ENCODE peak calls at places on chromosomes 11 and 22, in nine cellular contexts. G is A549, I is AG04450, N is lower leg skin, L is heart right ventricle, W is brain microvascular endothelial cell, H is astrocyte of the spinal cord, O is neural progenitor cell, C is ovary. S is an unnamed sample.

GRCh38 chr11:83645561-83645960 is 359.4 kb upstream of the CCDC90B start:
- DNase-seq in G (no peak), I (no peak), N (no peak), L (no peak), W (no peak), H (no peak), O (no peak), C (no peak), S (no peak)

GRCh38 chr22:43131773-43132501 is 11.3 kb downstream of the MCAT start:
- DNase-seq in G (no peak), I (no peak), N (no peak), L (peak), W (no peak), H (no peak), O (no peak), C (no peak), S (no peak)

GRCh38 chr22:45553333-45554039 is 50.8 kb downstream of the FBLN1 start:
- DNase-seq in G (peak), I (peak), N (peak), L (peak), W (peak), H (peak), O (peak), C (peak), S (peak)

GRCh38 chr11:78961186-78961782 is 386.6 kb upstream of the NARS2 start:
- DNase-seq in G (no peak), I (no peak), N (no peak), L (no peak), W (no peak), H (peak), O (peak), C (no peak), S (peak)

GRCh38 chr11:100832851-100833250 is 145.8 kb downstream of the ARHGAP42 start:
- DNase-seq in G (no peak), I (no peak), N (no peak), L (no peak), W (no peak), H (no peak), O (no peak), C (no peak), S (no peak)

GRCh38 chr11:77102246-77103210 is at the start of gene OMP:
- DNase-seq in G (no peak), I (no peak), N (no peak), L (peak), W (no peak), H (no peak), O (no peak), C (no peak), S (no peak)

GRCh38 chr11:116929393-116930090 is 92.1 kb upstream of the APOA1 start:
- DNase-seq in G (no peak), I (no peak), N (no peak), L (no peak), W (peak), H (no peak), O (no peak), C (no peak), S (no peak)

GRCh38 chr22:49825436-49825835 is 2.2 kb downstream of the BRD1 start:
- DNase-seq in G (no peak), I (no peak), N (no peak), L (no peak), W (peak), H (peak), O (no peak), C (no peak), S (no peak)

GRCh38 chr11:95299078-95299611 is 68.1 kb upstream of the SESN3 start:
- DNase-seq in G (no peak), I (no peak), N (no peak), L (no peak), W (no peak), H (peak), O (no peak), C (no peak), S (no peak)

GRCh38 chr11:94671553-94672366 is 96.4 kb upstream of the AMOTL1 start:
- DNase-seq in G (no peak), I (no peak), N (no peak), L (no peak), W (peak), H (no peak), O (no peak), C (no peak), S (no peak)

GRCh38 chr11:16392646-16393045 is 36.3 kb upstream of the SOX6 start:
- DNase-seq in G (no peak), I (no peak), N (no peak), L (no peak), W (no peak), H (no peak), O (no peak), C (no peak), S (no peak)

GRCh38 chr11:61632096-61632495 is 48.1 kb upstream of the DAGLA start:
- DNase-seq in G (no peak), I (no peak), N (no peak), L (no peak), W (no peak), H (no peak), O (peak), C (no peak), S (no peak)

GRCh38 chr11:126530416-126530815 is 174.9 kb downstream of the ST3GAL4 start:
- DNase-seq in G (no peak), I (no peak), N (no peak), L (no peak), W (no peak), H (no peak), O (no peak), C (no peak), S (no peak)

GRCh38 chr11:61855939-61856730 is 28.0 kb downstream of the FADS2 start:
- DNase-seq in G (no peak), I (no peak), N (no peak), L (no peak), W (no peak), H (no peak), O (no peak), C (no peak), S (no peak)

GRCh38 chr11:122007611-122008071 is 108.4 kb downstream of the BLID start:
- DNase-seq in G (no peak), I (no peak), N (peak), L (no peak), W (no peak), H (peak), O (no peak), C (peak), S (no peak)

GRCh38 chr11:119218141-119218878 is 12.2 kb downstream of the CBL start:
- DNase-seq in G (peak), I (peak), N (no peak), L (no peak), W (peak), H (peak), O (no peak), C (no peak), S (no peak)

GRCh38 chr11:82936261-82936660 is 34.7 kb downstream of the DDIAS start:
- DNase-seq in G (no peak), I (no peak), N (no peak), L (no peak), W (peak), H (peak), O (no peak), C (no peak), S (no peak)

GRCh38 chr11:23391031-23391430 is 530.8 kb upstream of the CCDC179 start:
- DNase-seq in G (no peak), I (no peak), N (no peak), L (no peak), W (no peak), H (no peak), O (no peak), C (no peak), S (no peak)

GRCh38 chr22:45470871-45471270 is 31.8 kb upstream of the FBLN1 start:
- DNase-seq in G (no peak), I (no peak), N (no peak), L (no peak), W (no peak), H (no peak), O (peak), C (no peak), S (no peak)

GRCh38 chr22:29710922-29711593 is 8.7 kb upstream of the CABP7 start:
- DNase-seq in G (no peak), I (no peak), N (no peak), L (peak), W (no peak), H (no peak), O (no peak), C (no peak), S (no peak)

GRCh38 chr11:124276081-124276480 is 19.9 kb downstream of the OR8G5 start:
- DNase-seq in G (no peak), I (peak), N (no peak), L (no peak), W (no peak), H (peak), O (no peak), C (no peak), S (no peak)

GRCh38 chr11:13278620-13279486 is 1.3 kb downstream of the BMAL1 start:
- DNase-seq in G (peak), I (no peak), N (no peak), L (no peak), W (no peak), H (no peak), O (peak), C (no peak), S (peak)

GRCh38 chr22:42685941-42686666 is 34.6 kb downstream of the A4GALT start:
- DNase-seq in G (peak), I (no peak), N (no peak), L (peak), W (no peak), H (no peak), O (peak), C (peak), S (no peak)

GRCh38 chr11:58928082-58928574 is 11.2 kb upstream of the GLYATL1 start:
- DNase-seq in G (no peak), I (no peak), N (no peak), L (no peak), W (no peak), H (no peak), O (peak), C (no peak), S (no peak)

GRCh38 chr11:19164230-19164855 is 37.4 kb downstream of the CSRP3 start:
- DNase-seq in G (no peak), I (no peak), N (no peak), L (no peak), W (no peak), H (no peak), O (no peak), C (no peak), S (no peak)

GRCh38 chr11:126358763-126359160 is 3.3 kb downstream of the ST3GAL4 start:
- DNase-seq in G (no peak), I (no peak), N (no peak), L (no peak), W (no peak), H (no peak), O (no peak), C (peak), S (no peak)

GRCh38 chr11:36361472-36361871 is 65.4 kb downstream of the PRR5L start:
- DNase-seq in G (no peak), I (no peak), N (no peak), L (no peak), W (no peak), H (no peak), O (no peak), C (no peak), S (no peak)

GRCh38 chr22:31346733-31347250 is 646 bp upstream of the PATZ1 start:
- DNase-seq in G (peak), I (no peak), N (peak), L (peak), W (no peak), H (peak), O (peak), C (peak), S (peak)

GRCh38 chr11:105811242-105811641 is 201.4 kb downstream of the GRIA4 start:
- DNase-seq in G (no peak), I (no peak), N (no peak), L (no peak), W (no peak), H (no peak), O (peak), C (no peak), S (no peak)

GRCh38 chr22:46149493-46149997 is 781 bp upstream of the PPARA start:
- DNase-seq in G (no peak), I (no peak), N (no peak), L (peak), W (no peak), H (peak), O (peak), C (peak), S (peak)

GRCh38 chr11:91591021-91591420 is 633.6 kb upstream of the FAT3 start:
- DNase-seq in G (no peak), I (no peak), N (no peak), L (no peak), W (no peak), H (no peak), O (no peak), C (no peak), S (no peak)

GRCh38 chr22:28051787-28052356 is 132.8 kb upstream of the PITPNB start:
- DNase-seq in G (peak), I (no peak), N (peak), L (peak), W (peak), H (peak), O (peak), C (peak), S (peak)

GRCh38 chr11:18794956-18795355 is 3.4 kb upstream of the PTPN5 start:
- DNase-seq in G (no peak), I (no peak), N (no peak), L (no peak), W (no peak), H (no peak), O (no peak), C (no peak), S (no peak)

GRCh38 chr22:39351689-39352214 is 2.0 kb downstream of the SYNGR1 start:
- DNase-seq in G (no peak), I (no peak), N (no peak), L (no peak), W (peak), H (peak), O (no peak), C (no peak), S (no peak)

GRCh38 chr22:31829505-31829904 is 75.7 kb downstream of the DEPDC5 start:
- DNase-seq in G (peak), I (peak), N (no peak), L (no peak), W (peak), H (peak), O (no peak), C (peak), S (peak)

GRCh38 chr11:46537851-46538295 is 56.0 kb downstream of the AMBRA1 start:
- DNase-seq in G (peak), I (peak), N (peak), L (peak), W (peak), H (peak), O (peak), C (peak), S (peak)

GRCh38 chr11:87726511-87726910 is 448.7 kb downstream of the RAB38 start:
- DNase-seq in G (no peak), I (no peak), N (no peak), L (no peak), W (no peak), H (no peak), O (no peak), C (no peak), S (no peak)

GRCh38 chr11:87719311-87720073 is 455.8 kb downstream of the RAB38 start:
- DNase-seq in G (no peak), I (no peak), N (no peak), L (no peak), W (no peak), H (peak), O (no peak), C (no peak), S (no peak)

GRCh38 chr11:87724358-87724757 is 450.9 kb downstream of the RAB38 start:
- DNase-seq in G (no peak), I (no peak), N (no peak), L (no peak), W (no peak), H (no peak), O (no peak), C (no peak), S (no peak)

GRCh38 chr11:87722756-87723599 is 452.3 kb downstream of the RAB38 start:
- DNase-seq in G (no peak), I (no peak), N (no peak), L (no peak), W (peak), H (no peak), O (peak), C (no peak), S (peak)
- TF ChIP-seq CTCF in G (peak), I (peak), N (no peak), L (peak), W (peak), H (peak), O (peak), C (no peak), S (peak)

DNA sequence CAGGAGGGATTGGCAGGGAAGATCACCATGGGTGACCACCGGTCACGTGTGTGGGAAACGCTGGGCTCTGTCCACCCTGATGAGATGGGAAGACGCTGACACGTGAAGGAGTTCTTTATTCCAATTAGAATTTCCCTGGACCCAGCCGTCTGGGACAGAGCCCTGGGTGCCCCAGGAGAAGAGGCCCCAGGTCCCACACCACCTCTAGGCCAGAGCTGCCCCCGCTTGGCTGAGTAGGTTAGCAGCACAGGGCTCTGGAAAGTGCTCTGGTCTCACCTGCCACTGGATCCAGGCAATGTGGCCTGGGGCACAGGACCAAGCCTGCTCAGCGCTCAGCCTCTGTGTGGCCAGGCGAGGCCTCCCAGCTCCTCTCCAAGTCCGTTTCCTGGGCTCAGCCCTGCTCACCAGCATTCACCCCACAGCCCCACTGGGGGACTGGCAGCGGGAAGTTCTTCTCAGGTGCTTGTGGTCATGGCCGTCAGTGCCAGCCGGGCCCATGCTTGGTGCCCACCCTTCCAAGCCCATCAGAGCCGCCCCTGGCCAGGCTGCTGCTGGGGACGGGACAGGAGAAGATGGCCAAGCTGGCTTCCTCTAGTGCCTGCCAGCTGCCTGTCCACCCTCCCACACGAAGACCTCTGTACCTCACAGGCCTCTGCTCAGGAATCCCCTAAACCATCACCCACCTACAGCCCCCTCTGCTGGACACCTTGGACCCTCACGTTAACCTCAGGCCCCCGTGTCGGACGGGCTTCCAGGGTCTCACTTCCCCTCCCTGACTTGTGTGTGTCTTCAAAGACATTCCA is 62.5 kb upstream of the FGF3 start:
- DNase-seq in G (no peak), I (no peak), N (no peak), L (no peak), W (no peak), H (no peak), O (peak), C (no peak), S (no peak)
- TF ChIP-seq CTCF in G (peak), I (no peak), N (no peak), L (no peak), W (peak), H (no peak), O (peak), C (no peak), S (peak)

DNA sequence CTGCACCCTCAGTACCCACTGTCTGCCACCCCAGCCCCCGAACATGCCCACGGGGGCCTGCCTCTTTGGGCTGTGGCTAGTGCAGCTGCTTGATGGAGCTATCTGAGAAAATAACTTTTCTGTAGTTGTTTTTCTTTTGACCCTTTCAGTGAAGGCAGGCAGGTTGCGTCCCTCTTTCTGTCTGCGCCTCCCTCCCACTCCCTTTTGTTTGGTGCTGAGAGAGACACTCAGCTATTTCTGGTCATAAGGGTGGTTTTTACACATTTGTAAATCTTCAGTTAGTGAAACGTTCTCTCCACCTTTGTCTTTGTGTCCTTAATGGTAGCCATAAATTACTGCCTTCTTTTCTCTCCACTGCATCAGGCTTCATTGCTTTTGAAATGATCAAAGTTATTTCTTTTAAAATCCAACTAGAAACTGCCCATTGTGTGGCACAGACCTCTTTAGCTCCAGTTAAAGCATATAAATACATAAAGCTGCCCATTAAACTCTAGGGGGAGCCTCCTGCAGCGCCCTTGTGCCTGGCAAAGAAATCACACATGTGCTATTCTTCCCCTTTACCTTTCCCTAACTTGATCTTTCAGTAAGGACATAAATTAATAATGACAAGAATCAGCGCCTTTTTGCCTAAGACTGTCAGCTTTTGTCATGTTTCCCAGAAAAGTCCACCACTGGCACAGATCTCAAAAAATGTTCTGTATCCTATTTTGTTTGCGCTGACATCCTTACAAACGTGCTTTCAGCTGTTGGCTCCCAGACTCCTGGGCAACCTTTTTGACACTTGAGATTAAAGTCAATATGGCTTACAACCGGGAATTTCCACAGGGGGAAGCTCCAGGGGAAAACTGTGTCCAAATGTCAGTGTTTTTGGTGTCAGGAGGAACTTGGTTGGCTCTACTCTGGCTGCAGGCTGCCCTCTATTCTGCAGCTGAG is 1.7 kb upstream of the SCUBE2 start:
- DNase-seq in G (no peak), I (no peak), N (no peak), L (no peak), W (no peak), H (peak), O (no peak), C (no peak), S (peak)
- TF ChIP-seq CTCF in G (peak), I (peak), N (no peak), L (no peak), W (peak), H (peak), O (peak), C (no peak), S (peak)

GRCh38 chr11:40162901-40163300 is 1296.6 kb downstream of the LRRC4C start:
- DNase-seq in G (no peak), I (no peak), N (no peak), L (no peak), W (no peak), H (no peak), O (no peak), C (no peak), S (no peak)
- TF ChIP-seq CTCF in G (no peak), I (no peak), N (no peak), L (no peak), W (no peak), H (no peak), O (no peak), C (no peak), S (no peak)

GRCh38 chr11:1702506-1702905 is 5.5 kb downstream of the KRTAP5-6 start:
- DNase-seq in G (no peak), I (no peak), N (no peak), L (no peak), W (no peak), H (no peak), O (no peak), C (no peak), S (no peak)

GRCh38 chr11:1703146-1703545 is 6.2 kb downstream of the KRTAP5-6 start:
- DNase-seq in G (no peak), I (no peak), N (no peak), L (no peak), W (no peak), H (no peak), O (no peak), C (no peak), S (no peak)

GRCh38 chr11:1696608-1697570 is at the start of gene KRTAP5-6:
- DNase-seq in G (no peak), I (no peak), N (no peak), L (no peak), W (no peak), H (no peak), O (no peak), C (no peak), S (no peak)

GRCh38 chr11:1701041-1701807 is 4.2 kb downstream of the KRTAP5-6 start:
- DNase-seq in G (no peak), I (no peak), N (no peak), L (no peak), W (no peak), H (peak), O (peak), C (no peak), S (no peak)

GRCh38 chr11:1699771-1700170 is 2.8 kb downstream of the KRTAP5-6 start:
- DNase-seq in G (no peak), I (no peak), N (no peak), L (no peak), W (no peak), H (no peak), O (no peak), C (no peak), S (no peak)
- TF ChIP-seq CTCF in G (no peak), I (no peak), N (no peak), L (no peak), W (no peak), H (no peak), O (no peak), C (no peak), S (no peak)

GRCh38 chr11:62880803-62881578 is at the start of gene SLC3A2:
- DNase-seq in G (peak), I (peak), N (peak), L (peak), W (peak), H (peak), O (peak), C (peak), S (peak)
- TF ChIP-seq CTCF in G (peak), I (peak), N (no peak), L (peak), W (peak), H (peak), O (peak), C (peak), S (peak)